ENCODE peak calls at places on chromosomes 7 and 10, in eight cellular contexts. F is GM10248; Z is esophagus squamous epithelium; A is cardiac muscle cell; G is IMR-90; N is CD4-positive, CD25-positive, alpha-beta regulatory T cell; O is Daoy; J is activated CD4-positive, alpha-beta memory T cell treated with anti-CD3 and anti-CD28 coated beads for 36 hours. T is an unnamed sample.

GRCh38 chr10:125624800-125625199 is 58.2 kb downstream of the TEX36 start:
- DNase-seq in J (no peak), A (no peak), O (no peak), Z (no peak), N (no peak), F (no peak), G (no peak), T (no peak)

GRCh38 chr7:65953890-65954289 is 28.1 kb downstream of the GUSB start:
- DNase-seq in N (no peak), G (no peak), Z (no peak), O (no peak), J (no peak), F (no peak), A (no peak), T (no peak)

GRCh38 chr7:4713183-4713784 is 31.2 kb downstream of the FOXK1 start:
- DNase-seq in F (peak; percentile 81), N (no peak), O (no peak), J (no peak), G (no peak), Z (no peak), A (no peak), T (no peak)

GRCh38 chr7:105132835-105133234 is 118.8 kb downstream of the KMT2E start:
- DNase-seq in N (no peak), A (no peak), F (no peak), G (no peak), J (no peak), Z (no peak), O (no peak), T (no peak)

GRCh38 chr7:42440951-42441350 is 203.9 kb upstream of the GLI3 start:
- DNase-seq in Z (no peak), G (no peak), F (no peak), A (no peak), J (no peak), N (no peak), O (peak; percentile 71), T (no peak)

GRCh38 chr7:134905375-134905774 is 80.9 kb upstream of the AGBL3 start:
- DNase-seq in G (peak; percentile 96), A (no peak), F (no peak), J (no peak), O (peak; percentile 82), Z (peak; percentile 1), N (no peak), T (no peak)

GRCh38 chr7:106621393-106622132 is 39.4 kb downstream of the CCDC71L start:
- DNase-seq in J (no peak), Z (no peak), G (no peak), N (no peak), F (no peak), A (no peak), O (no peak), T (no peak)

GRCh38 chr7:73519867-73520672 is 2.0 kb downstream of the BAZ1B start:
- DNase-seq in N (no peak), G (peak; percentile 3), F (no peak), Z (no peak), O (no peak), A (peak; percentile 1), J (peak; percentile 61), T (no peak)

GRCh38 chr10:113356794-113357687 is 195.8 kb upstream of the HABP2 start:
- DNase-seq in F (no peak), G (no peak), J (no peak), O (no peak), A (no peak), N (no peak), Z (no peak), T (no peak)

GRCh38 chr7:94289071-94289470 is 105.6 kb upstream of the COL1A2 start:
- DNase-seq in Z (no peak), O (peak; percentile 84), J (no peak), N (no peak), F (no peak), A (peak; percentile 84), G (peak; percentile 91), T (no peak)

T was measured in D721Med.